ENCODE peak calls at places on chromosomes 16 and 17, in four cellular contexts. I is GM12878, B is HepG2, U is K562. C is an unnamed sample.

GRCh38 chr16:77408607-77409006 is 26.2 kb downstream of the ADAMTS18 start:
- DNase-seq in U (no peak), B (no peak), I (peak; percentile 8), C (no peak)

GRCh38 chr17:75033346-75034235 is 13.2 kb downstream of the ATP5PD start:
- DNase-seq in I (peak; percentile 83), U (peak; percentile 89), B (peak; percentile 94), C (peak; percentile 99)

GRCh38 chr16:65070831-65071230 is 51.0 kb downstream of the CDH11 start:
- DNase-seq in U (no peak), B (peak; percentile 70), I (no peak), C (no peak)

GRCh38 chr16:24919536-24919935 is 73.8 kb downstream of the SLC5A11 start:
- DNase-seq in B (no peak), U (no peak), I (no peak), C (no peak)

GRCh38 chr16:89560413-89561194 is at the start of gene RPL13:
- DNase-seq in B (peak; percentile 95), U (peak; percentile 93), I (peak; percentile 67), C (peak; percentile 92)

GRCh38 chr16:79265701-79266100 is 334.8 kb downstream of the MAF start:
- DNase-seq in B (no peak), U (no peak), I (no peak), C (no peak)

GRCh38 chr17:44307387-44308186 is 814 bp upstream of the RUNDC3A start:
- DNase-seq in B (no peak), U (no peak), I (no peak), C (peak; percentile 76)

GRCh38 chr17:2770129-2770528 is 20.7 kb upstream of the CCDC92B start:
- DNase-seq in U (no peak), B (no peak), I (no peak), C (no peak)

GRCh38 chr16:1545044-1545736 is 11.7 kb downstream of the TMEM204 start:
- DNase-seq in B (peak; percentile 90), I (no peak), U (no peak), C (no peak)

GRCh38 chr16:22813223-22813945 is 578 bp upstream of the HS3ST2 start:
- DNase-seq in I (no peak), U (peak; percentile 47), B (peak; percentile 28), C (peak; percentile 92)
- TF ChIP-seq CREM in I (no peak), U (peak; percentile 12), B (no peak), C (peak; percentile 75)

GRCh38 chr16:60304725-60305124 is 1570.6 kb upstream of the GOT2 start:
- DNase-seq in B (no peak), U (no peak), I (no peak), C (no peak)
- TF ChIP-seq ATF3 in B (no peak), U (no peak), I (no peak), C (no peak)

DNA sequence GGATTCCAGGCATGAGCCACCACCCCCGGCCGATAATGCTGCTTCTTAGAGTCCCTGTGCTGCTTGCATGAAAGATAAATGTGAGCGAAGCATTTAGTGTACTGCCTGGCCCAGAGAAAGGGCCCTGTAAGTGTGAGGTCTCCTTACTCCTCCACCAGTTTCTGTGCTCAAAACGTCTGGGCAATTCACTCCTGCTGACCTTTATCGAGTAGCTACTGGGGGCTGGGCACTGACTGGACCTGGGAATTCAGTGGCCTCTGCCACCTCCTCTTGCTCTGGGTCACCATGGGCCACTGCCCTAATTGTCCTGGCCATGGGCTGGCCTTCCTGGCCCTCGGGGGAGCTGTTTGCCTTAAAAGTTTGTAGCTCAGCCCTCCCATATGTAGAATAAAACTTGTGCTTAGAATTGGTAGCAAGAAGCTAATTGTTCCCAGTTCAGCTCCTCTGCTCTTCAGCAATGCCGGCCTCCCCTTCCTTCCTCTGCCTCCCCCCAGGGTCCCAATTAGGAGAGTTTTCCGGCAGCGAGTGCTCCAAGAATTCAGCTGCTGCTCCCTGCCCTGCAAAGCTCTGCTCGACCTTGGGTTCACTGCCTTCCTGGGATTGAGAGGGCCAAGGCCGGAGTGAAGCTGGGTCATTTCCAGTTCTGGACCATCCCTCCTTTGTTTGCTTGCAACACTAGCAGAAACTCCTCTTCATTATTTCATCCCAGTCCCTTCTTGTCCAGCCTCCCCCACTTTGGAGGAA is 99.0 kb upstream of the CDC42EP4 start:
- DNase-seq in U (no peak), B (no peak), I (no peak), C (no peak)
- TF ChIP-seq CREM in U (no peak), B (no peak), I (no peak), C (no peak)

DNA sequence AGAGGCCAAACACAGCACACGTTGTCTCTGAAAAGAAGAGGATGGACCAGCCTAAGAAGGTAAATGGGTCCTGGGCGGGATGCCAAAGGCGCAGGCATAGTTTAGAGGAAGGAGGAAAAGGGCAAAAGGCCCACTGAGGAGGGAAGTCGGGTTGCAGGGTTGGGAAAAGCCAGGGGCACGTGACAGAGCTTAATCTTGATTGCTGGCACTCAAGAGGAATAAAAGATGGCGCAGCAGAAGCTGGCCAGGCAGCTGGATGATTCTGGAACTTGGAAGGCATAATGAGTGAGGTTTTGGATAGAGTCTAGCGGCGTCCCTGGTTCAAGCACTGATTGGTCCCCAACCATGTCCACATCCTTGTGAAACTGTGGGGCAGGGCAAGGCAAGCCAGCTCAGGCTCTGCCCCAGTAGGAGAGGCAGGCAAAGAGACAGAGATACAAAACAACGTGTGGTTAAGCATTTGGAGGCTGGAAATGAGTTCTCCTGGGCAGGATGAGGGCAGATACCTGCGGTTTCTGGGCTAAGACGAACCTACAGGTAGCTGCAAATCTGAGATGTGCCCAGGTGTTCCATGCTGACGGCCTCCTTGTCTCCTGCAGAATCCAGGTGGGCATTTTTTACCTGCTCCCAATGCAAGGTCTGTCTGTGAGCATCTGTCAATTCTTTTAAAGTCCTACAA is 52.7 kb upstream of the CIBAR2 start:
- DNase-seq in B (no peak), U (no peak), I (no peak), C (no peak)
- TF ChIP-seq ATF3 in B (no peak), U (no peak), I (no peak), C (no peak)

GRCh38 chr17:14301279-14301760 is 439 bp downstream of the HS3ST3B1 start:
- DNase-seq in U (peak; percentile 15), I (no peak), B (no peak), C (no peak)
- TF ChIP-seq CREM in U (no peak), I (no peak), B (no peak), C (peak; percentile 40)